ENCODE peak calls at places on chromosomes 12 and 14, in eight cellular contexts. F, U, D, J, Q, L, K and M are unnamed samples.

GRCh38 chr14:104556256-104557021 is 23.1 kb upstream of the C14orf180 start:
- DNase-seq in F (no peak), U (peak), D (peak), J (no peak), Q (no peak), L (peak), K (no peak), M (no peak)

GRCh38 chr12:82414926-82415325 is 56.6 kb downstream of the METTL25 start:
- DNase-seq in F (no peak), U (no peak), D (no peak), J (peak), Q (no peak), L (no peak), K (no peak), M (no peak)

GRCh38 chr12:105419606-105420005 is 89.1 kb downstream of the C12orf75 start:
- DNase-seq in F (no peak), U (no peak), D (no peak), J (no peak), Q (no peak), L (no peak), K (no peak), M (no peak)

GRCh38 chr14:76772300-76773187 is 11.3 kb downstream of the VASH1 start:
- DNase-seq in F (peak), U (no peak), D (peak), J (no peak), Q (peak), L (peak), K (no peak), M (peak)

GRCh38 chr12:91311081-91311480 is 128.5 kb upstream of the DCN start:
- DNase-seq in F (no peak), U (no peak), D (no peak), J (no peak), Q (no peak), L (no peak), K (no peak), M (no peak)

GRCh38 chr12:54039417-54040147 is 6.7 kb downstream of the HOXC5 start:
- DNase-seq in F (peak), U (no peak), D (no peak), J (no peak), Q (no peak), L (no peak), K (no peak), M (no peak)

GRCh38 chr12:18281941-18282340 is 20.6 kb downstream of the PIK3C2G start:
- DNase-seq in F (no peak), U (no peak), D (no peak), J (no peak), Q (no peak), L (no peak), K (no peak), M (no peak)

GRCh38 chr12:109695420-109695819 is 18.2 kb upstream of the FAM222A start:
- DNase-seq in F (no peak), U (no peak), D (no peak), J (no peak), Q (no peak), L (no peak), K (no peak), M (no peak)

GRCh38 chr14:49512147-49512551 is 74.0 kb downstream of the RPS29 start:
- DNase-seq in F (no peak), U (no peak), D (no peak), J (peak), Q (no peak), L (no peak), K (no peak), M (no peak)

GRCh38 chr12:13562915-13563742 is 366.6 kb downstream of the EMP1 start:
- DNase-seq in F (no peak), U (no peak), D (peak), J (no peak), Q (no peak), L (no peak), K (no peak), M (no peak)

GRCh38 chr14:55446833-55447232 is 6.4 kb upstream of the TBPL2 start:
- DNase-seq in F (no peak), U (no peak), D (no peak), J (peak), Q (peak), L (no peak), K (no peak), M (no peak)
- TF ChIP-seq CTCF in F (no peak), U (no peak), D (no peak), J (no peak), Q (no peak), L (no peak), K (no peak), M (no peak)

DNA sequence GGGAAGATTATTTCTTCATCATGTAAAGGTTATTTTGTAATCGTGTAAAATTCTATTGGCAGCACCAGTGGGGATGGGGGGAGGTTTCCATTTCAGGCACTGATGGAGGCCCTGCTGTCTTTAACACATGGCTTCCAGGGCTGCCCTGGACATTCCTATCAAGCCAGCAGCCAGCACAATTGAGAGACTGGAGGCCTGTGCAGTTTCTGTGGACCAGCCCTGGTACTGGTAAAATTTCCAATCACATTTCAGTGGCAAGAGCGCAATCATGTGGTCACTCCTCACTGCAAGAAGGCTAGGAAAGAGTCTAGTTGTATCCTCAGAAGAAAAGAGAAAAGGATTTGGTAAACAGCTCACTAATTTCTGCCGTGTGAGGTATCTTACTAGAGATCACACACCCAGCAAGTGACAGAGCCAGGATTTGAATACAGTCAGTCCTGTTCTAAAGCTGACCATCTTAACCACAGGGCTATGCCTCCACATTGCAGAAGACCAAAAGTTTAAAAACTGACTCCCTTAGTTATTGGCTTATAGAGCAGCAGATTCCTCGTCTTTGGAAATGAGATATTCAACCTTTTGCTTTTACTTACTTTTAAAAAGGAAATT is 179.4 kb upstream of the ARHGAP5 start:
- DNase-seq in F (no peak), U (no peak), D (no peak), J (no peak), Q (peak), L (no peak), K (no peak), M (no peak)
- TF ChIP-seq CTCF in F (no peak), U (no peak), D (no peak), J (no peak), Q (no peak), L (no peak), K (no peak), M (no peak)

DNA sequence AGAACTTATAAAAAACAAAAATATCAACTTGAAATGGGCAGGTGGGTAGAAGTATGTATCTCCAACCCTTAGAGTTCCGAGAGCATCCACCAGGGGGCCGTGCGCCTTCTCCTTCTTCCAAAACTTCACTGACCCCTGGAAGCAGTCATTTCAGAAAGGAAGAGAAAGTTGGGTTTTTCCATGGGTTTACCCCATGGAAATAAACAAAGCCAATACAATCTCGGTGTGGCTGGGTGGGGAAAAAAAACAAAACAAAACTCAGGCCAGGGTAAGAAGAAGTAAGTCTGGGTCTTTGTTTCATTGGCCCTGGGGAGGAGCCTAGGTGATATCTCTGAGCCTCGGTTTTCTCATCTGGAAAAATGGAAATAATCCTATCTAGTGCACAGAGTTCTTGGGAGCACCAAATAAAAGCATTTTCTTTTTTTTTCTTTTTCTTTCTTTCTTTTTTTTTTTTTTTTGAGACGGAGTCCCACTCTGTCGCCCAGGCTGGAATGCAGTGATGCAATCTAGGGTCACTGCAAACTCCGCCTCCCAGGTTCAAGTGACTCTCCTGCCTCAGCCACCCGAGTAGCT is 33.6 kb upstream of the HNF1A start:
- DNase-seq in F (peak), U (peak), D (peak), J (peak), Q (peak), L (no peak), K (no peak), M (peak)
- TF ChIP-seq CTCF in F (no peak), U (peak), D (peak), J (peak), Q (peak), L (no peak), K (peak), M (peak)

DNA sequence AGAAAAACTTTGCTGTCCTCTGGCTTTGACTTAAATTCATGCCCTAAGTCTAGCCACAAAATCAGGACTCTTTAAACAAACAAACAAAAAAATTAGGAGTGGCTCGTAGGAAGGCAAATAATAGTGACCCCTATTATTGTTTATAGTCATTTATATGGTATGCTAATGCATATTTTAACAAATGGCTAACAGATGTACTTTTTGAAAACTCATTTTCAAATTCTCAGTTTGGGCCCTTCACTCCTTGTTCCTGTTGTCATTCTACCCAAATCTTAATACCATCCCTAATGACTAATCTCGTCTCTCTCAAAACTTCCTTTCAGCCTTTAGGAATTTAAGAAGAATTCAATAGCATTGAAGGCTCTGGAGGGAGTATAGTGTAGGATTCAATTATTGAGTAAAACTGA is 42.2 kb upstream of the ATP2B1 start:
- DNase-seq in F (no peak), U (no peak), D (no peak), J (no peak), Q (no peak), L (no peak), K (no peak), M (no peak)
- TF ChIP-seq CTCF in F (no peak), U (no peak), D (no peak), J (no peak), Q (no peak), L (no peak), K (no peak), M (no peak)

DNA sequence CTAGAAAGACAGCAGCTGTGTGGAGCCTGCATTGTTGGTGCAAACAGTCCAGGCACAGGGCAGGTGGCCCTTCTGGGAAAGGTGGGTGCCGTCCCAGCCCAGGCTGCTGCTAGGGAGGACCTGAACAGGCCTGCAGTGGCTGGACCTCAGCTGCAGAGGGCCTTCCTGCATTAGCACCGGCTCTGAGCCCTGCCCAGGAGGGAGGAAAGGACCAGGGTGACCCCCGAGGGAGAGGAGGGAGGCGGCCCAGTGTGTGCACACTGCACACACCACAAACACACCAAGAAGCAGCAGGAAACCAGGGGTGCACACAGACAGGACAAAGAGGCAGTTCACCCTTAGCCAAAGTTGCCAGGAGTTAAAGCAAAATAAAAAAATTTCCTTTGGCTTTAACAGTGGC is 8.0 kb upstream of the PGAM5 start:
- DNase-seq in F (no peak), U (no peak), D (no peak), J (no peak), Q (no peak), L (no peak), K (no peak), M (no peak)
- TF ChIP-seq CTCF in F (no peak), U (no peak), D (no peak), J (no peak), Q (no peak), L (no peak), K (no peak), M (no peak)